ENCODE peak calls at places on chromosomes 1 and 21, in five cellular contexts. One of them, this sample, is unnamed.
A peak's percentile ranks its signal among the peaks of the same experiment; 100 is the strongest.

GRCh38 chr1:27099904-27100796 is 54.8 kb downstream of the SLC9A1 start:
- DNase-seq in psoas muscle: peak; percentile 78
- DNase-seq in Panc1: no peak
- DNase-seq in tibial nerve: no peak
- DNase-seq in left ventricle myocardium inferior: peak; percentile 69
- DNase-seq in this sample: no peak

GRCh38 chr1:35580949-35581388 is 7.9 kb downstream of the TFAP2E start:
- DNase-seq in psoas muscle: no peak
- DNase-seq in Panc1: no peak
- DNase-seq in tibial nerve: no peak
- DNase-seq in left ventricle myocardium inferior: no peak
- DNase-seq in this sample: no peak

GRCh38 chr1:216739771-216740170 is 16.5 kb upstream of the ESRRG start:
- DNase-seq in psoas muscle: no peak
- DNase-seq in Panc1: no peak
- DNase-seq in tibial nerve: no peak
- DNase-seq in left ventricle myocardium inferior: no peak
- DNase-seq in this sample: no peak

GRCh38 chr1:181485276-181486097 is 2.2 kb downstream of the CACNA1E start:
- DNase-seq in psoas muscle: no peak
- DNase-seq in Panc1: no peak
- DNase-seq in tibial nerve: no peak
- DNase-seq in left ventricle myocardium inferior: no peak
- DNase-seq in this sample: no peak

GRCh38 chr1:206001476-206001888 is 1.7 kb downstream of the RAB7B start:
- DNase-seq in psoas muscle: no peak
- DNase-seq in Panc1: no peak
- DNase-seq in tibial nerve: peak; percentile 23
- DNase-seq in left ventricle myocardium inferior: no peak
- DNase-seq in this sample: no peak

GRCh38 chr1:167668108-167668507 is 38.1 kb downstream of the RCSD1 start:
- DNase-seq in psoas muscle: no peak
- DNase-seq in Panc1: no peak
- DNase-seq in tibial nerve: no peak
- DNase-seq in left ventricle myocardium inferior: no peak
- DNase-seq in this sample: no peak

GRCh38 chr1:183019860-183020259 is 3.4 kb upstream of the LAMC1 start:
- DNase-seq in psoas muscle: no peak
- DNase-seq in Panc1: no peak
- DNase-seq in tibial nerve: no peak
- DNase-seq in left ventricle myocardium inferior: no peak
- DNase-seq in this sample: no peak

GRCh38 chr1:209583408-209583807 is at the start of gene CAMK1G:
- DNase-seq in psoas muscle: no peak
- DNase-seq in Panc1: no peak
- DNase-seq in tibial nerve: no peak
- DNase-seq in left ventricle myocardium inferior: no peak
- DNase-seq in this sample: no peak

GRCh38 chr1:220748091-220748934 is at the start of gene MTARC2:
- DNase-seq in psoas muscle: peak; percentile 88
- DNase-seq in Panc1: no peak
- DNase-seq in tibial nerve: peak; percentile 71
- DNase-seq in left ventricle myocardium inferior: peak; percentile 86
- DNase-seq in this sample: peak; percentile 94

GRCh38 chr1:164725401-164725800 is 166.4 kb downstream of the PBX1 start:
- DNase-seq in psoas muscle: no peak
- DNase-seq in Panc1: no peak
- DNase-seq in tibial nerve: no peak
- DNase-seq in left ventricle myocardium inferior: no peak
- DNase-seq in this sample: no peak

GRCh38 chr1:6052543-6053205 is 7.0 kb downstream of the KCNAB2 start:
- DNase-seq in psoas muscle: peak; percentile 68
- DNase-seq in Panc1: peak; percentile 18
- DNase-seq in tibial nerve: peak; percentile 74
- DNase-seq in left ventricle myocardium inferior: peak; percentile 61
- DNase-seq in this sample: no peak

GRCh38 chr1:153390938-153391710 is at the start of gene S100A8:
- DNase-seq in psoas muscle: peak; percentile 84
- DNase-seq in Panc1: no peak
- DNase-seq in tibial nerve: peak; percentile 56
- DNase-seq in left ventricle myocardium inferior: peak; percentile 81
- DNase-seq in this sample: no peak

GRCh38 chr1:163211667-163212066 is 9.0 kb upstream of the RGS5 start:
- DNase-seq in psoas muscle: no peak
- DNase-seq in Panc1: no peak
- DNase-seq in tibial nerve: no peak
- DNase-seq in left ventricle myocardium inferior: no peak
- DNase-seq in this sample: no peak

GRCh38 chr1:194705123-194705522 is 1518.7 kb upstream of the B3GALT2 start:
- DNase-seq in psoas muscle: no peak
- DNase-seq in Panc1: no peak
- DNase-seq in tibial nerve: no peak
- DNase-seq in left ventricle myocardium inferior: no peak
- DNase-seq in this sample: no peak

GRCh38 chr1:60904079-60904852 is 178.1 kb upstream of the NFIA start:
- DNase-seq in psoas muscle: peak; percentile 88
- DNase-seq in Panc1: no peak
- DNase-seq in tibial nerve: no peak
- DNase-seq in left ventricle myocardium inferior: peak; percentile 72
- DNase-seq in this sample: peak; percentile 90

GRCh38 chr1:25890249-25891034 is 14.9 kb upstream of the PAQR7 start:
- DNase-seq in psoas muscle: no peak
- DNase-seq in Panc1: peak; percentile 50
- DNase-seq in tibial nerve: no peak
- DNase-seq in left ventricle myocardium inferior: no peak
- DNase-seq in this sample: no peak

GRCh38 chr1:83889707-83890106 is 109.2 kb downstream of the TTLL7 start:
- DNase-seq in psoas muscle: no peak
- DNase-seq in Panc1: no peak
- DNase-seq in tibial nerve: no peak
- DNase-seq in left ventricle myocardium inferior: no peak
- DNase-seq in this sample: no peak

GRCh38 chr1:117070124-117070523 is 10.0 kb downstream of the TTF2 start:
- DNase-seq in psoas muscle: no peak
- DNase-seq in Panc1: no peak
- DNase-seq in tibial nerve: no peak
- DNase-seq in left ventricle myocardium inferior: no peak
- DNase-seq in this sample: no peak

GRCh38 chr1:197989058-197989457 is 71.9 kb downstream of the LHX9 start:
- DNase-seq in psoas muscle: no peak
- DNase-seq in Panc1: no peak
- DNase-seq in tibial nerve: no peak
- DNase-seq in left ventricle myocardium inferior: no peak
- DNase-seq in this sample: no peak

GRCh38 chr1:211099393-211099792 is 34.6 kb downstream of the KCNH1 start:
- DNase-seq in psoas muscle: no peak
- DNase-seq in Panc1: no peak
- DNase-seq in tibial nerve: no peak
- DNase-seq in left ventricle myocardium inferior: no peak
- DNase-seq in this sample: peak; percentile 91

GRCh38 chr1:64980745-64981601 is 14.6 kb upstream of the JAK1 start:
- DNase-seq in psoas muscle: no peak
- DNase-seq in Panc1: no peak
- DNase-seq in tibial nerve: no peak
- DNase-seq in left ventricle myocardium inferior: no peak
- DNase-seq in this sample: no peak

GRCh38 chr1:241631674-241632073 is 8.5 kb downstream of the CHML start:
- DNase-seq in psoas muscle: no peak
- DNase-seq in Panc1: no peak
- DNase-seq in tibial nerve: no peak
- DNase-seq in left ventricle myocardium inferior: no peak
- DNase-seq in this sample: no peak

GRCh38 chr1:196535727-196536126 is 72.5 kb downstream of the KCNT2 start:
- DNase-seq in psoas muscle: no peak
- DNase-seq in Panc1: no peak
- DNase-seq in tibial nerve: no peak
- DNase-seq in left ventricle myocardium inferior: no peak
- DNase-seq in this sample: no peak

GRCh38 chr1:10738125-10738746 is 58.2 kb downstream of the CASZ1 start:
- DNase-seq in psoas muscle: no peak
- DNase-seq in Panc1: no peak
- DNase-seq in tibial nerve: no peak
- DNase-seq in left ventricle myocardium inferior: no peak
- DNase-seq in this sample: no peak

GRCh38 chr1:117396074-117396473 is 28.8 kb downstream of the MAN1A2 start:
- DNase-seq in psoas muscle: no peak
- DNase-seq in Panc1: no peak
- DNase-seq in tibial nerve: no peak
- DNase-seq in left ventricle myocardium inferior: no peak
- DNase-seq in this sample: no peak

GRCh38 chr1:203519053-203519770 is 25.3 kb downstream of the OPTC start:
- DNase-seq in psoas muscle: no peak
- DNase-seq in Panc1: no peak
- DNase-seq in tibial nerve: no peak
- DNase-seq in left ventricle myocardium inferior: no peak
- DNase-seq in this sample: no peak

GRCh38 chr1:227918083-227918700 is 29.5 kb downstream of the WNT9A start:
- DNase-seq in psoas muscle: peak; percentile 13
- DNase-seq in Panc1: no peak
- DNase-seq in tibial nerve: no peak
- DNase-seq in left ventricle myocardium inferior: no peak
- DNase-seq in this sample: no peak

GRCh38 chr1:113677250-113678158 is 81.8 kb downstream of the PHTF1 start:
- DNase-seq in psoas muscle: peak; percentile 58
- DNase-seq in Panc1: peak; percentile 47
- DNase-seq in tibial nerve: peak; percentile 20
- DNase-seq in left ventricle myocardium inferior: no peak
- DNase-seq in this sample: no peak

GRCh38 chr1:167890400-167890799 is 23.5 kb downstream of the ADCY10 start:
- DNase-seq in psoas muscle: no peak
- DNase-seq in Panc1: no peak
- DNase-seq in tibial nerve: no peak
- DNase-seq in left ventricle myocardium inferior: no peak
- DNase-seq in this sample: no peak

DNA sequence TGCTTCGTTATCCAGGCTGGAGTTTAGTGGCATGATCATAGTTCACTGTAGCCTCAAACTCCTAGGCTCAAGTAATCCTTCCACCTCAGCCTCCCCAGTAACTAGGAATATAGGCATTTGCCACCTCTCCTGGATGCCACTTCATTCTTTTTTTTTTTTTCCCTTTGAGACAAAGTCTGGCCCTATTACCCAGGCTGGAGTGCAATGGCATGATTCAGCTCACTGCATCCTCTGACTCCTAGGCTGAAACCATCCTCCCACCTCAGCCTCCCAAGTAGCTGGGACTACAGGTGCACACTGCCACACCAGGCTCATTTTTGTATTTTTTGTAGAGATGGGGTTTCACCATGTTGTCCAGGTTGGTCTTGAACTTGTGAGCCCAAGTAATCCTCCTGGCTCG is 19.3 kb downstream of the OSBPL9 start:
- DNase-seq in psoas muscle: no peak
- DNase-seq in Panc1: no peak
- DNase-seq in tibial nerve: no peak
- DNase-seq in left ventricle myocardium inferior: no peak
- DNase-seq in this sample: no peak
- H3K27ac ChIP-seq in psoas muscle: peak overlapping the region; percentile 91
- H3K27ac ChIP-seq in Panc1: no peak overlapping the region
- H3K27ac ChIP-seq in tibial nerve: peak overlapping the region; percentile 62
- H3K27ac ChIP-seq in left ventricle myocardium inferior: no peak overlapping the region
- H3K27ac ChIP-seq in this sample: peak overlapping the region; percentile 60

GRCh38 chr1:230857077-230857476 is 11.2 kb downstream of the C1orf198 start:
- DNase-seq in psoas muscle: no peak
- DNase-seq in Panc1: no peak
- DNase-seq in tibial nerve: no peak
- DNase-seq in left ventricle myocardium inferior: no peak
- DNase-seq in this sample: no peak

GRCh38 chr1:230858918-230859819 is 9.2 kb downstream of the C1orf198 start:
- DNase-seq in psoas muscle: no peak
- DNase-seq in Panc1: no peak
- DNase-seq in tibial nerve: peak; percentile 37
- DNase-seq in left ventricle myocardium inferior: no peak
- DNase-seq in this sample: no peak

GRCh38 chr1:230857822-230858221 is 10.5 kb downstream of the C1orf198 start:
- DNase-seq in psoas muscle: no peak
- DNase-seq in Panc1: no peak
- DNase-seq in tibial nerve: no peak
- DNase-seq in left ventricle myocardium inferior: no peak
- DNase-seq in this sample: no peak

GRCh38 chr1:230855886-230856285 is 12.4 kb downstream of the C1orf198 start:
- DNase-seq in psoas muscle: no peak
- DNase-seq in Panc1: no peak
- DNase-seq in tibial nerve: no peak
- DNase-seq in left ventricle myocardium inferior: no peak
- DNase-seq in this sample: no peak

GRCh38 chr1:230858236-230858820 is 10.0 kb downstream of the C1orf198 start:
- DNase-seq in psoas muscle: no peak
- DNase-seq in Panc1: no peak
- DNase-seq in tibial nerve: no peak
- DNase-seq in left ventricle myocardium inferior: no peak
- DNase-seq in this sample: no peak
- H3K27ac ChIP-seq in psoas muscle: no peak overlapping the region
- H3K27ac ChIP-seq in Panc1: peak overlapping the region; percentile 48
- H3K27ac ChIP-seq in tibial nerve: peak overlapping the region; percentile 88
- H3K27ac ChIP-seq in left ventricle myocardium inferior: peak overlapping the region; percentile 92
- H3K27ac ChIP-seq in this sample: peak overlapping the region; percentile 53

GRCh38 chr21:29181799-29182470 is 51.5 kb downstream of the MAP3K7CL start:
- DNase-seq in psoas muscle: no peak
- DNase-seq in Panc1: no peak
- DNase-seq in tibial nerve: no peak
- DNase-seq in left ventricle myocardium inferior: no peak
- DNase-seq in this sample: no peak

GRCh38 chr21:29184047-29184446 is 53.6 kb downstream of the MAP3K7CL start:
- DNase-seq in psoas muscle: no peak
- DNase-seq in Panc1: no peak
- DNase-seq in tibial nerve: no peak
- DNase-seq in left ventricle myocardium inferior: no peak
- DNase-seq in this sample: no peak

GRCh38 chr21:29185633-29186032 is 55.2 kb downstream of the MAP3K7CL start:
- DNase-seq in psoas muscle: no peak
- DNase-seq in Panc1: no peak
- DNase-seq in tibial nerve: no peak
- DNase-seq in left ventricle myocardium inferior: no peak
- DNase-seq in this sample: no peak

GRCh38 chr21:29185172-29185571 is 54.7 kb downstream of the MAP3K7CL start:
- DNase-seq in psoas muscle: no peak
- DNase-seq in Panc1: no peak
- DNase-seq in tibial nerve: no peak
- DNase-seq in left ventricle myocardium inferior: no peak
- DNase-seq in this sample: no peak

DNA sequence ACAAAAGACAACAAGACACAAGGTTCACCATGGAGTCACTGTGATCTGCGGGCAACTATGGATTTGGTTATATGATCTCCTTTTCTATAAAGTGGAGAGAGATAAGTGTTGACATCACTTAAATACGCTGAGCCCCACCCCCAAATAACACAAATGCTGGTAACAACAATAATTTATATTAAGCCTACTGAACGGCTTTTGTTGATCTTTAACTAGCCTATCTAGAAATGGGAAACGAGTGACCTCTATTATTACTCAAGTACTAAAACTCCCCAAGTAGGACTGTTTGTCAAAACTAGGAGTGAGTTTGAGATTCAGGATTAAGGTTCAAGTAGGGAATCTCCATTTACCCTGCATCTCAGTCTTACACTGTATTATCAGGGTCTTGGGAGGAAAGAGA is 52.2 kb downstream of the MAP3K7CL start:
- DNase-seq in psoas muscle: no peak
- DNase-seq in Panc1: no peak
- DNase-seq in tibial nerve: no peak
- DNase-seq in left ventricle myocardium inferior: no peak
- DNase-seq in this sample: no peak
- H3K27ac ChIP-seq in psoas muscle: peak overlapping the region; percentile 76
- H3K27ac ChIP-seq in Panc1: no peak overlapping the region
- H3K27ac ChIP-seq in tibial nerve: peak overlapping the region; percentile 84
- H3K27ac ChIP-seq in left ventricle myocardium inferior: peak overlapping the region; percentile 80
- H3K27ac ChIP-seq in this sample: peak overlapping the region; percentile 72

GRCh38 chr21:35007348-35007747 is 41.8 kb downstream of the RUNX1 start:
- DNase-seq in psoas muscle: no peak
- DNase-seq in Panc1: no peak
- DNase-seq in tibial nerve: no peak
- DNase-seq in left ventricle myocardium inferior: no peak
- DNase-seq in this sample: no peak
- H3K27ac ChIP-seq in psoas muscle: no peak overlapping the region
- H3K27ac ChIP-seq in Panc1: no peak overlapping the region
- H3K27ac ChIP-seq in tibial nerve: no peak overlapping the region
- H3K27ac ChIP-seq in left ventricle myocardium inferior: no peak overlapping the region
- H3K27ac ChIP-seq in this sample: no peak overlapping the region